ENCODE peak calls at places on chromosomes 12 and 14, in four cellular contexts. S is cardiac muscle cell, J is OCI-LY7, A is esophagus muscularis mucosa. N is an unnamed sample.

GRCh38 chr12:130041983-130042812 is 120.1 kb upstream of the FZD10 start:
- DNase-seq in J (no peak), S (no peak), A (no peak), N (no peak)

GRCh38 chr12:89566615-89567014 is 40.8 kb upstream of the POC1B start:
- DNase-seq in A (peak; percentile 82), S (peak; percentile 35), J (no peak), N (no peak)

GRCh38 chr14:26008290-26008689 is 589.5 kb downstream of the NOVA1 start:
- DNase-seq in A (no peak), J (no peak), S (peak; percentile 2), N (no peak)

GRCh38 chr12:674272-674781 is 11.1 kb upstream of the NINJ2 start:
- DNase-seq in A (no peak), S (no peak), J (peak; percentile 71), N (peak; percentile 66)

GRCh38 chr12:58310828-58311273 is 369.5 kb downstream of the ATP23 start:
- DNase-seq in A (no peak), S (peak; percentile 96), J (no peak), N (no peak)

GRCh38 chr14:37172024-37172869 is at the start of gene SLC25A21:
- DNase-seq in J (no peak), S (peak; percentile 81), A (no peak), N (no peak)

GRCh38 chr14:90569606-90570462 is 173.0 kb downstream of the CALM1 start:
- DNase-seq in A (no peak), S (no peak), J (no peak), N (no peak)

GRCh38 chr14:75098209-75098608 is 28.6 kb downstream of the NEK9 start:
- DNase-seq in J (no peak), S (no peak), A (no peak), N (no peak)

GRCh38 chr14:98692832-98693231 is 579.2 kb downstream of the BCL11B start:
- DNase-seq in S (no peak), J (no peak), A (peak; percentile 78), N (no peak)

GRCh38 chr14:51597511-51597920 is 54.2 kb upstream of the FRMD6 start:
- DNase-seq in A (no peak), S (no peak), J (no peak), N (no peak)

GRCh38 chr12:125773033-125773432 is 707.8 kb downstream of the AACS start:
- DNase-seq in J (peak; percentile 77), A (no peak), S (no peak), N (peak; percentile 28)

GRCh38 chr12:75766263-75767160 is 255.1 kb upstream of the KRR1 start:
- DNase-seq in J (no peak), S (peak; percentile 33), A (no peak), N (no peak)

GRCh38 chr12:14417717-14418116 is 52.2 kb downstream of the ATF7IP start:
- DNase-seq in A (no peak), S (peak; percentile 93), J (peak; percentile 47), N (no peak)

GRCh38 chr14:73833024-73833423 is 18.6 kb upstream of the PTGR2 start:
- DNase-seq in A (no peak), S (peak; percentile 66), J (no peak), N (no peak)

GRCh38 chr12:27551172-27551840 is 27.3 kb downstream of the PPFIBP1 start:
- DNase-seq in J (no peak), A (no peak), S (no peak), N (no peak)

GRCh38 chr12:88594780-88595179 is 14.5 kb upstream of the KITLG start:
- DNase-seq in J (no peak), S (no peak), A (no peak), N (no peak)

GRCh38 chr12:3130053-3130805 is 53.0 kb downstream of the TSPAN9 start:
- DNase-seq in S (no peak), A (no peak), J (no peak), N (no peak)

GRCh38 chr12:132886529-132887477 is 602 bp downstream of the CHFR start:
- DNase-seq in S (peak; percentile 21), J (no peak), A (no peak), N (no peak)

GRCh38 chr14:82647088-82647697 is 1113.5 kb upstream of the SEL1L start:
- DNase-seq in A (no peak), S (no peak), J (no peak), N (no peak)

GRCh38 chr12:119180380-119181040 is 1.8 kb downstream of the HSPB8 start:
- DNase-seq in J (no peak), A (no peak), S (peak; percentile 79), N (no peak)

GRCh38 chr14:69610020-69610858 is 1.2 kb upstream of the SUSD6 start:
- DNase-seq in A (no peak), J (peak; percentile 49), S (no peak), N (no peak)

GRCh38 chr12:115049617-115050016 is 365.6 kb upstream of the TBX3 start:
- DNase-seq in S (peak; percentile 38), A (no peak), J (no peak), N (no peak)

GRCh38 chr14:38502241-38502640 is 246.3 kb upstream of the CLEC14A start:
- DNase-seq in S (no peak), J (no peak), A (no peak), N (no peak)

DNA sequence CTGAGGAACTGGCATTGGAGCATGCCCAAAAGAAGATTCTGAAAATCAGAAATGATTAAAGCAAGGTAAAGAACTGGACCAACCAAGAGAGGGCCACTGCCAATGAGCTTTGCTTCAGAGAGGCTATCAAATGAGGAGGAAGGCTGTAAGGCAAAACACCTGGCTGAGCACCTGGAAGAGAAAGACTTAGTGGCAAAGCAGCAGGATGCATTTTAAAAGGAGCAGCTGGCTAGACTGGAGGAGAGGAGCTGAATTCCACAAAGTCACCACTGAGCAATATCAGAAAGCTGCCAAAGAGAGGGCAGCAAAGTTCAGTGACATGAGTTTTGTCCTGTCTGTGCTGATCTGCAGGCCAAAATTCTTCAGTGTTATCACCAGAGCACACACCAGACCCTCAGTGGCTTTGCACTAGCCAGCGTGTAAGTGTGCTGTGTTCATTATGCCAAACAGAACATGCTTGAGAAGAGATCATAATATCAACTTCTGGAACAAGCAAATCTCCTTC is 338.7 kb downstream of the TRHDE start:
- DNase-seq in J (no peak), S (no peak), A (no peak), N (no peak)
- TF ChIP-seq CTCF in J (no peak), S (no peak), A (no peak), N (no peak)

GRCh38 chr12:124326104-124326503 is 31.2 kb downstream of the RFLNA start:
- DNase-seq in J (no peak), A (no peak), S (no peak), N (no peak)
- TF ChIP-seq CTCF in J (no peak), A (no peak), S (no peak), N (no peak)

GRCh38 chr12:49974677-49975369 is 2.1 kb downstream of the AQP6 start:
- DNase-seq in J (no peak), A (no peak), S (no peak), N (no peak)

GRCh38 chr12:49972641-49973360 is at the start of gene AQP6:
- DNase-seq in J (no peak), S (no peak), A (no peak), N (no peak)

GRCh38 chr12:49975370-49975761 is 2.6 kb downstream of the AQP6 start:
- DNase-seq in S (no peak), A (no peak), J (no peak), N (no peak)

GRCh38 chr12:49973361-49973830 is 649 bp downstream of the AQP6 start:
- DNase-seq in J (no peak), S (no peak), A (no peak), N (no peak)

DNA sequence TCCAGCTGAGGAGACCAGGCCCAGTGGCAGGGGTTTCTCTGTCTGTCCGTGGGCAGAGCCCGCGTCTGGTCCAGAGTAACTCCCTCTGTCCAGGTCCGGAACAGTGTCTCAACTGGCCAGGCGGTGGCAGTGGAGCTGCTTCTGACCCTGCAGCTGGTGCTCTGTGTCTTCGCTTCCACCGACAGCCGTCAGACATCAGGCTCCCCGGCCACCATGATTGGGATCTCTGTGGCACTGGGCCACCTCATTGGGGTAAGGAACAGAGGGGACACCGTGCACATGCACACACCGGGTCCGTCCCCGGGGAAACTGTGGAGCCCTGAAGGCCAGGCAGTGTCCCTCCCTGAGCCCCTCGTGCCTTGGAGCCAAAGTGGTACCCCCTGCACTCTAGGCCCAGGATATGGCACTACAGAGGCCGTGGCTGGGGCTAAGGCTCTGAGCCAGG is 1.5 kb downstream of the AQP6 start:
- DNase-seq in A (no peak), S (peak; percentile 82), J (no peak), N (no peak)
- TF ChIP-seq CTCF in A (peak; percentile 59), S (peak; percentile 77), J (no peak), N (no peak)

DNA sequence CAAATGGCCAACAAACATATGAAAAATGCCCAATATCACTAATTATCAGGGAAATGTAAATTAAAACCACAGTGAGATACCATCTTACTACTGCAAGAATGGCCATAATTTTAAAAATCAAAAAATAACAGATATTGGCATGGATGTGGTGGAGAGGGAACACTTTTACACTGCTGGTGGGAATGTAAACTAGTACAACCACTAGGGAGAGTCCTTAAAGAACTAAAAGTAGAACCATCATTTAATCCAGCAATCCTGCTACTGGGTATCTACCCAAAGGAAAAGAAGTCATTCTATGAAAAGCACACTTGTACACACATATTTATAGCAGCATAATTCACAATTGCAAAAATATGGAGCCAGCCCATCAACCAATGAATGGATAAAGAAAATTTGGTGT is 459.7 kb downstream of the GXYLT1 start:
- DNase-seq in S (no peak), A (no peak), J (no peak), N (no peak)
- TF ChIP-seq CTCF in S (no peak), A (no peak), J (no peak), N (no peak)

DNA sequence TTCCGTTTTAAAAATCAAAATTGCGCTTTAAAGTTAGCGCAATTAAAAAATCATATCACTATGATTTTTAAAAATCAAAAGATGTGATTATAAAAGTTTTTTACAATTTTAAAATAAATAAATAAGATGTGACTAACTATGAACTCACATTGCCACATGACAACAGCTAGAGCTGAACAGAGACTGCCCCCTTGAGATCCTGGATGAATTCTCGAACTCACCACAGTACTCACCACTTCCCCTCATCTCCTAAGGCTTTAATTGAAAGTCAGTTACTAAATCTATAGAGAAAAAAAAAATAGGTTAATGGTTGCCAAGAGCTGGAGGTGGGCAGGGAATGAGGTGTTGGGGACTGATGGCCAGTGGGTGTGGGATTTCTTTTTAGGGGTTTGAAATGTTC is 384.2 kb downstream of the ZFP36L1 start:
- DNase-seq in J (peak; percentile 53), A (no peak), S (peak; percentile 38), N (no peak)
- TF ChIP-seq CTCF in J (peak; percentile 76), A (no peak), S (peak; percentile 16), N (peak; percentile 19)

DNA sequence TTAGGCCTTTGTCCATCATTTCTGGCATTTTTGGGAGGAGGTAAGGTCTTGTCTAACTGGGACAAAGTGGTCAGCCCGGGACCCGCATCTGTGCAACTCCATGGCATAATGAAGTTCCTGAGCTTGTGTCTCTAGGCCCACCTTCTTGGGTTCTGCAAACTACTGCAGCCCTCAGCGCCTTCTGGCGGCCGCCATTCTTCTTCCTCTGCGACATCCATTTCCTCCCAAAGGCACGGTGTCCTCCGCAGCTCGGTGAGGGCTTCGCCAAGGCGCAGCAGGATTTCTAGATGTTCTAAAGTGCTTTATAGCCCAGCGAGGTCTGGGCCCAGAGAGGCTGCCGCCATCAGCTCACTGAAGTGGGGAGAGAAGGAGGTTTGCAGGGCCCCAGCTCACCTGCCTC is 134.4 kb upstream of the OR4E1 start:
- DNase-seq in J (no peak), A (no peak), S (no peak), N (no peak)
- TF ChIP-seq CTCF in J (no peak), A (no peak), S (no peak), N (no peak)

GRCh38 chr12:2052861-2053674 is at the start of gene CACNA1C:
- DNase-seq in S (peak; percentile 75), A (no peak), J (peak; percentile 16), N (peak; percentile 35)
- TF ChIP-seq CTCF in S (no peak), A (peak; percentile 51), J (no peak), N (no peak)

N was measured in GM10248.